ENCODE peak calls at places on chromosomes 5 and 9, in nine cellular contexts. One of them, this sample, is unnamed.

GRCh38 chr5:36728697-36729543 is 122.5 kb downstream of the SLC1A3 start:
- DNase-seq in heart left ventricle: no peak
- DNase-seq in body of pancreas: peak
- DNase-seq in NB4: peak
- DNase-seq in A549: peak
- DNase-seq in adrenal gland: no peak
- DNase-seq in transverse colon: no peak
- DNase-seq in suprapubic skin: no peak
- DNase-seq in H54: peak
- DNase-seq in this sample: no peak

GRCh38 chr5:144028058-144028457 is 142.4 kb downstream of the YIPF5 start:
- DNase-seq in NB4: no peak
- DNase-seq in adrenal gland: no peak
- DNase-seq in suprapubic skin: no peak
- DNase-seq in transverse colon: no peak
- DNase-seq in H54: no peak
- DNase-seq in body of pancreas: peak
- DNase-seq in A549: no peak
- DNase-seq in heart left ventricle: no peak
- DNase-seq in this sample: no peak

GRCh38 chr9:93031629-93032431 is 26.7 kb upstream of the SUSD3 start:
- DNase-seq in NB4: no peak
- DNase-seq in adrenal gland: no peak
- DNase-seq in suprapubic skin: no peak
- DNase-seq in H54: no peak
- DNase-seq in heart left ventricle: no peak
- DNase-seq in body of pancreas: no peak
- DNase-seq in A549: no peak
- DNase-seq in transverse colon: no peak
- DNase-seq in this sample: no peak

GRCh38 chr5:120358949-120359348 is 105.2 kb upstream of the PRR16 start:
- DNase-seq in H54: no peak
- DNase-seq in NB4: no peak
- DNase-seq in body of pancreas: no peak
- DNase-seq in adrenal gland: no peak
- DNase-seq in A549: no peak
- DNase-seq in suprapubic skin: no peak
- DNase-seq in heart left ventricle: no peak
- DNase-seq in transverse colon: no peak
- DNase-seq in this sample: no peak

GRCh38 chr5:132455614-132456115 is 34.9 kb downstream of the IRF1 start:
- DNase-seq in suprapubic skin: no peak
- DNase-seq in H54: no peak
- DNase-seq in adrenal gland: no peak
- DNase-seq in A549: no peak
- DNase-seq in heart left ventricle: no peak
- DNase-seq in transverse colon: no peak
- DNase-seq in body of pancreas: no peak
- DNase-seq in NB4: peak
- DNase-seq in this sample: no peak

GRCh38 chr9:38027714-38028113 is 41.3 kb downstream of the SHB start:
- DNase-seq in NB4: no peak
- DNase-seq in H54: no peak
- DNase-seq in A549: no peak
- DNase-seq in transverse colon: no peak
- DNase-seq in suprapubic skin: no peak
- DNase-seq in body of pancreas: no peak
- DNase-seq in adrenal gland: no peak
- DNase-seq in heart left ventricle: no peak
- DNase-seq in this sample: no peak

GRCh38 chr5:161547573-161548471 is 1.3 kb upstream of the GABRB2 start:
- DNase-seq in NB4: peak
- DNase-seq in H54: no peak
- DNase-seq in adrenal gland: peak
- DNase-seq in heart left ventricle: peak
- DNase-seq in body of pancreas: peak
- DNase-seq in suprapubic skin: peak
- DNase-seq in transverse colon: peak
- DNase-seq in A549: no peak
- DNase-seq in this sample: no peak

GRCh38 chr5:139402561-139403158 is 1.2 kb downstream of the SPATA24 start:
- DNase-seq in NB4: peak
- DNase-seq in transverse colon: peak
- DNase-seq in A549: peak
- DNase-seq in adrenal gland: no peak
- DNase-seq in suprapubic skin: no peak
- DNase-seq in H54: no peak
- DNase-seq in body of pancreas: no peak
- DNase-seq in heart left ventricle: no peak
- DNase-seq in this sample: no peak

GRCh38 chr9:122051401-122052346 is 41.4 kb downstream of the TTLL11 start:
- DNase-seq in H54: no peak
- DNase-seq in body of pancreas: no peak
- DNase-seq in NB4: peak
- DNase-seq in adrenal gland: no peak
- DNase-seq in A549: no peak
- DNase-seq in heart left ventricle: no peak
- DNase-seq in suprapubic skin: no peak
- DNase-seq in transverse colon: no peak
- DNase-seq in this sample: no peak

GRCh38 chr9:134413890-134414731 is 87.9 kb downstream of the RXRA start:
- DNase-seq in body of pancreas: peak
- DNase-seq in suprapubic skin: no peak
- DNase-seq in H54: peak
- DNase-seq in adrenal gland: peak
- DNase-seq in heart left ventricle: peak
- DNase-seq in A549: peak
- DNase-seq in transverse colon: peak
- DNase-seq in NB4: no peak
- DNase-seq in this sample: no peak

DNA sequence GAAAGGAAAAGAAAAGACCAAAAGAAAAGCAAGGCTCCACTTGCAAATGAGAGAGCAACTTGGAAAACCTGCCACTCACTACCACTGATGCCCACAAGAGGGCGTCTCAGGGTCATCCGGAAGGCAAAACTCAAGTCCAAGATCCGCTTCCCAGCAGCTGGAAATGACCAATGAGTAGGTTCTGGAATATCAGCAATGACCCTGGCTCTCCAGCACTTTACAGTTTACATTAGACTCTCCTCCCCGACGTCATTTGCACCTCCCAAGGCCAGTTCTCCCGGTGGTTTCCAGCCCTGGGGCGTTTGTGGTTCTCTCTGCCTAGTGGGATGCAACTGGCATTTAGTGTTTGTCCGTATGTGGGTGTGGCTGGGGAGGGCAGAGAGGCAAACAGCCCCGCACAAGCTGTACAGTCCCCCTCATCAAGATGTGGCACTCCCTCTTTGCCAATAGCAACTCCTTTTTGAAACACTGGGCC is 193.8 kb upstream of the ZNF618 start:
- DNase-seq in adrenal gland: peak
- DNase-seq in body of pancreas: peak
- DNase-seq in transverse colon: peak
- DNase-seq in NB4: peak
- DNase-seq in A549: peak
- DNase-seq in H54: peak
- DNase-seq in suprapubic skin: peak
- DNase-seq in heart left ventricle: no peak
- DNase-seq in this sample: no peak
- TF ChIP-seq POLR2A in adrenal gland: no peak
- TF ChIP-seq POLR2A in body of pancreas: no peak
- TF ChIP-seq POLR2A in transverse colon: no peak
- TF ChIP-seq POLR2A in NB4: no peak
- TF ChIP-seq POLR2A in A549: no peak
- TF ChIP-seq POLR2A in H54: no peak
- TF ChIP-seq POLR2A in suprapubic skin: no peak
- TF ChIP-seq POLR2A in heart left ventricle: no peak
- TF ChIP-seq POLR2A in this sample: no peak

GRCh38 chr9:128654481-128654880 is 2.2 kb downstream of the DYNC2I2 start:
- DNase-seq in transverse colon: no peak
- DNase-seq in adrenal gland: no peak
- DNase-seq in H54: no peak
- DNase-seq in body of pancreas: no peak
- DNase-seq in A549: no peak
- DNase-seq in NB4: no peak
- DNase-seq in suprapubic skin: no peak
- DNase-seq in heart left ventricle: no peak
- DNase-seq in this sample: no peak

GRCh38 chr9:128653941-128654340 is 2.7 kb downstream of the DYNC2I2 start:
- DNase-seq in A549: no peak
- DNase-seq in transverse colon: no peak
- DNase-seq in H54: no peak
- DNase-seq in body of pancreas: no peak
- DNase-seq in suprapubic skin: no peak
- DNase-seq in heart left ventricle: no peak
- DNase-seq in NB4: no peak
- DNase-seq in adrenal gland: peak
- DNase-seq in this sample: no peak

GRCh38 chr9:128657796-128658195 is 1.1 kb upstream of the DYNC2I2 start:
- DNase-seq in body of pancreas: no peak
- DNase-seq in heart left ventricle: no peak
- DNase-seq in H54: no peak
- DNase-seq in transverse colon: no peak
- DNase-seq in A549: no peak
- DNase-seq in adrenal gland: no peak
- DNase-seq in suprapubic skin: no peak
- DNase-seq in NB4: no peak
- DNase-seq in this sample: no peak

GRCh38 chr9:128657344-128657704 is 677 bp upstream of the DYNC2I2 start:
- DNase-seq in adrenal gland: no peak
- DNase-seq in heart left ventricle: no peak
- DNase-seq in transverse colon: no peak
- DNase-seq in suprapubic skin: no peak
- DNase-seq in A549: no peak
- DNase-seq in body of pancreas: no peak
- DNase-seq in H54: no peak
- DNase-seq in NB4: no peak
- DNase-seq in this sample: no peak

DNA sequence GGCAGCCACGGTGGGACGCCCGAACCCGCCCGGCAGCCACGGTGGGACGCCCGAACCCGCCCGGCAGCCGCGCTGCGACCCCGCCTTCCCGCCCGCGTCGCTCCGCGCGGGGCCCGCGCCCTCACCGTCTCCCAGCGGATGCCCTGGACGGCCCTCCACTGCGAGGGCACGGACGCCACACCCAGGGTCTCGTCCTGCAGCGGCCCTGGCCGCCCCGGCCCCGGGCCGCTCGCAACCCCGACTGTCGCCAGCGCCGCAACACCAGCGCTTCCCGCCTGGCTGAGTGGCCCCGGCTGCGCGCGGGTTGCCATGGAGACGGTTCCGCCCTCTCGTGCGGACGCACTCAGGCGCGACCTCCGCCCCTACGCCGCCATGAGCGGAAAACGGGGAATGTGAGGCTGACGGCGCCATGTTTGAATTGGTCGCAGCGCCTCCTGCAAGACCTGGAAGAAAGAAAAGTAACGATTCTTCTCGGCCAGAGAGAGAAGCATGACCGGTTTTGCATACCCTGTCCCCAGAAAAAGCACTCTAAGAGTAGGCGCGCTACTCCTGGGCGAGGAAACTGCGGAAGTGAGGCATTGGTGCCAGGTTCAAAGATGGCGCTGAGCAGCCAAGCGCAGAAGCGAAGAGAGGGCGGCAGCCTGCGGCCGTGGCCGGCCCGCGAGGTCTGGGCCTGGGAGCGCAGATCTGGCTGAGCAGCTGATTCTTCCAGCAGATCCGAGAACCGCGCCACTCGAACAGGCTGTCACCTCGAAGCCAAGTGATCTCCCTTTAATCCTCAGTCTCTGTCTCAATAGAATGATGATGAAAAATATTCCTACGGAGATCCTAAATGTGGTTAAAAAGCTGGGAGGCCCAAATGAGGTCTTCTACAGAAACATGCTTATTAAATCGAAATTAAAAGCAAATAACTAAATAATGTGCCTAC is at the start of gene DYNC2I2:
- DNase-seq in A549: peak
- DNase-seq in NB4: peak
- DNase-seq in H54: peak
- DNase-seq in transverse colon: peak
- DNase-seq in adrenal gland: peak
- DNase-seq in body of pancreas: peak
- DNase-seq in heart left ventricle: peak
- DNase-seq in suprapubic skin: peak
- DNase-seq in this sample: no peak
- TF ChIP-seq POLR2A in A549: peak
- TF ChIP-seq POLR2A in NB4: peak
- TF ChIP-seq POLR2A in H54: peak
- TF ChIP-seq POLR2A in transverse colon: peak
- TF ChIP-seq POLR2A in adrenal gland: peak
- TF ChIP-seq POLR2A in body of pancreas: peak
- TF ChIP-seq POLR2A in heart left ventricle: peak
- TF ChIP-seq POLR2A in suprapubic skin: no peak
- TF ChIP-seq POLR2A in this sample: no peak

DNA sequence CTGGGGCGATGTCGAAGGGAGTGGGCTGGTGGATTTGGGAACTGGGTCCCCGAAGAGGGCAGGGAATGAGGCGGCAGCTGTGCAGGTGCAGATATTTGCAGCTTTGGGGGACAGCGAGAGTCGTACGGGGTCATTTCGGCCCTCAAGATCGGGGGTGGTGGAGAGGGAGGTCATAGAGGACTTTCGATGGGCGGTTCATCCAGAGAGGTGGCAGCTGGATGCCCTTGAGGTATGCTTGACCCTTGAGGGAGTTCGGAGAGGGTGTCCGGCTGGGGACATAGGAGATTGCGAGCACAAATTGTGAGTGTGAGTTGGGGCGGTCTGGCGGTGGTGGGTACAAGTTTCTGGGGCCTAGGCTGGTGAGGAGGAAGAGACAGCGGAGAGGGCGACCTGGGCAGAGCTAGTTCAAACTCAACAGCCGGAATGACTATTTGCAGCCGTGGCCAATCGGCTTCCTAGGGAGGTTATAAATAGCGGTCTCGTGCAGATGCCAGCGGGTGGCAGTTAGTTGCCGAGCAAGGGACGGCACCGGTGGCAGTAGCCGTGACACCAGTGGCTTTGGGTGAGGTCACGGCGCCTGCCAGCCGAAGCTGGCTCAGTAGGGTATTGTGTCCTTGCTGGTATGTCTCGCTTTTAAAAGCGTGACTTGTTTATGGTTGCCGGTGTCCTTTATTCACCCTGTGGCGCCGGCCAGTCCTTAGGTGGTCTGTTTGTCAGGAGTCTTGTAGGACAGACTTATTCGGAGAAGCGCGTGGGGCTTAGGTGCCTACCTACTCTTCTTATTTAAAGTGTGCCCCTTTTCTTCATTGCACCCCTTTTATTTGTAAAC is 769 bp downstream of the NNT start:
- DNase-seq in NB4: peak
- DNase-seq in A549: no peak
- DNase-seq in adrenal gland: peak
- DNase-seq in H54: no peak
- DNase-seq in suprapubic skin: peak
- DNase-seq in heart left ventricle: peak
- DNase-seq in body of pancreas: peak
- DNase-seq in transverse colon: peak
- DNase-seq in this sample: peak
- TF ChIP-seq POLR2A in NB4: peak
- TF ChIP-seq POLR2A in A549: no peak
- TF ChIP-seq POLR2A in adrenal gland: peak
- TF ChIP-seq POLR2A in H54: no peak
- TF ChIP-seq POLR2A in suprapubic skin: no peak
- TF ChIP-seq POLR2A in heart left ventricle: peak
- TF ChIP-seq POLR2A in body of pancreas: peak
- TF ChIP-seq POLR2A in transverse colon: peak
- TF ChIP-seq POLR2A in this sample: no peak

GRCh38 chr5:181237758-181238385 is 5.8 kb downstream of the RACK1 start:
- DNase-seq in A549: no peak
- DNase-seq in H54: no peak
- DNase-seq in NB4: no peak
- DNase-seq in body of pancreas: no peak
- DNase-seq in adrenal gland: no peak
- DNase-seq in suprapubic skin: no peak
- DNase-seq in transverse colon: no peak
- DNase-seq in heart left ventricle: no peak
- DNase-seq in this sample: no peak
- TF ChIP-seq POLR2A in A549: no peak
- TF ChIP-seq POLR2A in H54: no peak
- TF ChIP-seq POLR2A in NB4: peak
- TF ChIP-seq POLR2A in body of pancreas: no peak
- TF ChIP-seq POLR2A in adrenal gland: no peak
- TF ChIP-seq POLR2A in suprapubic skin: no peak
- TF ChIP-seq POLR2A in transverse colon: no peak
- TF ChIP-seq POLR2A in heart left ventricle: no peak
- TF ChIP-seq POLR2A in this sample: no peak

This sample was measured in vagina.